ENCODE peak calls at places on chromosomes 13 and 19, in four cellular contexts. One of them, this sample, is unnamed. For H3K4me1, the result is how much of the 10 kb centered on the place peaks cover.

GRCh38 chr19:29671393-29672076 is 6.3 kb downstream of the PLEKHF1 start:
- DNase-seq in aorta: no peak
- DNase-seq in lung: peak
- DNase-seq in ascending aorta: no peak
- DNase-seq in this sample: no peak

GRCh38 chr13:26529441-26529840 is 28.0 kb upstream of the WASF3 start:
- DNase-seq in aorta: no peak
- DNase-seq in lung: no peak
- DNase-seq in ascending aorta: no peak
- DNase-seq in this sample: no peak

GRCh38 chr19:12784394-12784870 is 6.9 kb upstream of the JUNB start:
- DNase-seq in aorta: no peak
- DNase-seq in lung: no peak
- DNase-seq in ascending aorta: no peak
- DNase-seq in this sample: no peak

GRCh38 chr19:19059018-19059836 is 4.6 kb upstream of the SLC25A42 start:
- DNase-seq in aorta: no peak
- DNase-seq in lung: no peak
- DNase-seq in ascending aorta: no peak
- DNase-seq in this sample: no peak

GRCh38 chr13:80131204-80131603 is 209.7 kb downstream of the SPRY2 start:
- DNase-seq in aorta: peak
- DNase-seq in lung: peak
- DNase-seq in ascending aorta: no peak
- DNase-seq in this sample: no peak

GRCh38 chr19:18233224-18233825 is 7.1 kb upstream of the PDE4C start:
- DNase-seq in aorta: peak
- DNase-seq in lung: no peak
- DNase-seq in ascending aorta: no peak
- DNase-seq in this sample: no peak

GRCh38 chr13:107210216-107211010 is 642.5 kb upstream of the ARGLU1 start:
- DNase-seq in aorta: no peak
- DNase-seq in lung: no peak
- DNase-seq in ascending aorta: no peak
- DNase-seq in this sample: no peak

GRCh38 chr13:41352935-41353801 is 42.1 kb downstream of the NAA16 start:
- DNase-seq in aorta: no peak
- DNase-seq in lung: no peak
- DNase-seq in ascending aorta: no peak
- DNase-seq in this sample: no peak

GRCh38 chr13:109707044-109707794 is 79.2 kb downstream of the IRS2 start:
- DNase-seq in aorta: no peak
- DNase-seq in lung: no peak
- DNase-seq in ascending aorta: no peak
- DNase-seq in this sample: no peak

GRCh38 chr19:19417618-19418270 is 12.3 kb downstream of the GATAD2A start:
- DNase-seq in aorta: no peak
- DNase-seq in lung: no peak
- DNase-seq in ascending aorta: no peak
- DNase-seq in this sample: no peak

GRCh38 chr13:106649495-106649894 is 81.6 kb upstream of the ARGLU1 start:
- DNase-seq in aorta: no peak
- DNase-seq in lung: no peak
- DNase-seq in ascending aorta: no peak
- DNase-seq in this sample: no peak

GRCh38 chr13:25204843-25205242 is 32.8 kb upstream of the AMER2 start:
- DNase-seq in aorta: no peak
- DNase-seq in lung: no peak
- DNase-seq in ascending aorta: no peak
- DNase-seq in this sample: no peak

GRCh38 chr13:25200783-25201182 is 28.7 kb upstream of the AMER2 start:
- DNase-seq in aorta: no peak
- DNase-seq in lung: no peak
- DNase-seq in ascending aorta: no peak
- DNase-seq in this sample: no peak

GRCh38 chr13:25207291-25207690 is 35.2 kb upstream of the AMER2 start:
- DNase-seq in aorta: no peak
- DNase-seq in lung: no peak
- DNase-seq in ascending aorta: no peak
- DNase-seq in this sample: no peak

DNA sequence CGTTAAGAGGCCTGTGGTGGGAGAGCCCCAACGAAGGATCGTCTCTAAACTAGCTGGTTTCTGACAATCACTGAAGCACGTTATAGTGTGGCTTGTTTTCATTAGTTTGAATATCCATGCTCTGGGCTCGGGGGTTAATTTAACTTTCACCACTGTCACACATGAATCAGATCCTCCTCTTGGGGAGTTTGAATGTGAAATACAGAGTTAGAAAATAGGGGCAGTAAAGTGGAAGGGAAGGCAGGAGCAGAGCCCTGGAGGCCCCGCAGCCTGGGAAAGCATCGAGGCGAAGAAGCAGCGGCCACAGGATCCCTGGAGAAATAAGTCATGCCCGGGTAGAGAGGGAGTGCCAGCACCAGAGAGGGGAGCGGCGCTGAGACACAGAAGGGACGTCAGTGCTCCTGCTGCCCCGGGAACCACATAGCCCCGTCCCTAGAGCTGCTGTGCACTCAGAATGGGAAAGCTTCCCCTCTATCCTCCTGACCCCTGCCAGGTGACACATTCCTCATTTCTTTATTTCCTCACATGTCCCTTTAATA is 31.2 kb upstream of the AMER2 start:
- DNase-seq in aorta: no peak
- DNase-seq in lung: no peak
- DNase-seq in ascending aorta: no peak
- DNase-seq in this sample: no peak
- H3K4me1 ChIP-seq in aorta: under half
- H3K4me1 ChIP-seq in lung: under half
- H3K4me1 ChIP-seq in ascending aorta: under half
- H3K4me1 ChIP-seq in this sample: under half

GRCh38 chr19:47714339-47714738 is 1.1 kb downstream of the EHD2 start:
- DNase-seq in aorta: no peak
- DNase-seq in lung: no peak
- DNase-seq in ascending aorta: no peak
- DNase-seq in this sample: no peak

GRCh38 chr19:47720669-47721068 is 7.4 kb downstream of the EHD2 start:
- DNase-seq in aorta: no peak
- DNase-seq in lung: no peak
- DNase-seq in ascending aorta: no peak
- DNase-seq in this sample: no peak

GRCh38 chr19:47719047-47719885 is 6.0 kb downstream of the EHD2 start:
- DNase-seq in aorta: peak
- DNase-seq in lung: peak
- DNase-seq in ascending aorta: peak
- DNase-seq in this sample: peak

GRCh38 chr19:47713046-47714021 is at the start of gene EHD2:
- DNase-seq in aorta: peak
- DNase-seq in lung: peak
- DNase-seq in ascending aorta: no peak
- DNase-seq in this sample: no peak

GRCh38 chr19:47716270-47716937 is 3.2 kb downstream of the EHD2 start:
- DNase-seq in aorta: no peak
- DNase-seq in lung: no peak
- DNase-seq in ascending aorta: no peak
- DNase-seq in this sample: no peak
- H3K4me1 ChIP-seq in aorta: under half
- H3K4me1 ChIP-seq in lung: under half
- H3K4me1 ChIP-seq in ascending aorta: half or more
- H3K4me1 ChIP-seq in this sample: half or more

DNA sequence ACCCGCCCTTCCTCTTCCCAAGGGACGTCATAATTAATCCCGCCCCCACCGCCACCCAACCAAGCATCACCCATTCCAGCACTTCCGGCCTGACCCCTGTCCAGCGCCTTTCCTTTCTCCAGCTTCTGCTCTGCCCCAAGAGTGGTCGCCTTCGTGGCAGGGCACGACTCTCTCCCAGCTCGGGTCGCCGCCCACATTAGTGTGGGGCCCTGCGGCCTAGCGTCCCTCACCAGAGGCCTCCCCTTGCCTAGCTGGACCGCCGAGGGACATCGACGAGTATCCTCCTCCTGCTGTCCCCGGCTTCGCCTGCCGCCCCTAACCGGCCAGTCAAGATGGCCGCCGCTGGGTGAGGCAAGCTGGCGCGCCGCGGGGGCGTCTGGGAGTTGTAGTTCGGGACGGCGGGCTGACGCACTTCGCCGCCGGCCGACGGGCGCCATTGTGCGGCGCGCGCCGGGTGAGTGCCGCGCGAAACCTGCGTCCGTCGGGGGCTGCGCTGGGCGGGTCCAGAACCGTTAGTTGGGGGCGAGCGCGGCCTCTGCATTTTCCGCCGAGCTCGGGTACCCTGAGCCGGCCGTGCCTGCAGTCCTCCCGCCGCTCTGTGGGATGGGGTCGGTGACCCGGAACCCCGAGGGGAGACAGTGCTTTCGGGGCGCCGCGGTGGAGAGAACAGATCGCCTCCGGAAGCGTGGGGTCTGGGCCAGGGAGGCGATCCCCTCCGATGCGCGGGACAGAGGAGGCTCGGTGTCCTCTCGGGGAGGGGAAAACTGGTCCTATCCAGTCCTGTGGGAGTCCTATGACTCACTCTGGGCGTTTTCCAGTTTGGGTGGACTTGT is at the start of gene ZNF274:
- DNase-seq in aorta: peak
- DNase-seq in lung: peak
- DNase-seq in ascending aorta: peak
- DNase-seq in this sample: peak
- H3K4me1 ChIP-seq in aorta: under half
- H3K4me1 ChIP-seq in lung: under half
- H3K4me1 ChIP-seq in ascending aorta: under half
- H3K4me1 ChIP-seq in this sample: under half

DNA sequence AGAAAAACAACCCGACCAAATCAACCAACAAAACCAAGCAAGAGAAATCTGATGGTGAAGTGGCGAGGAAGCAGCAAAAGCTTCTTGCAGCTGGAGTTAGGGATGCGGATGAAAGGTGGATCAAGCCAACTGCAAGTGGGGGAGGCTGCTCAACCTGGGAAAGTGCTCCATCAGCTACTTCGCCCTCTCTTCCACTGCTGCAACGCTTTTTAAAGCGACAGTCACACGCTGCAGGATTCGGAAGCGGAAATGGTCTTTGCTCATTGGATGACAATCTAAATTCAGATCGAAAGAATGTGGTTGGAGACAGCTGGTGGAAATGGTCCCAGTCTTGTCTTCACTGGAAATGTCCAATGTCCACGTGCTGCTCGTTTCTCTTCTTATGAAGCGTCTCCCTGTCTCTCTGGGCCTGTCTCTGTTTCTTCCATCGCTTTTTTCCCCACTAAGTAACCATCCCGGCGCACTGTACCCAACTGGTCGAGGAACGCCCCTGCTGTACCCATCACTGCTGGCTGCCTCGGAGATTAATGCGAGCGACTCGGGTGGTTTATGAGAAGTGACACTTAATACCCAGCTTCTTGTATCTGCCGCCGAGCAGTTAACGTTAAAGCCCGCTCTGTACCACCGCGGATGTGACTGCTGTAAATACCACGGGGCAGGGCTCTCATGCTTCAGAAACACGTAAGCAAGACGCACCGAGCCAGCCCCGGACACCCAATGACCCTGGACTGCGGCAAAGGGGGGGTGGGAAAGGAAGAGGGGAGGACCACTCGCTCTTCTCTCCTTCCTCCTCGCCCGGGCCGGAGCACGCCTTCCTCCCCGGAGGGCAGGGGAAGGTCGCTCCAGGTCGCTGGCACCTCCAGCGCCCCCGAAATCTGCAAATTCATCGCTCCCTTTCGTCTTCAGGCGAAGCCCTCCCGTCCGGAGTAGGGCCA is 1.9 kb upstream of the FGF9 start:
- DNase-seq in aorta: no peak
- DNase-seq in lung: no peak
- DNase-seq in ascending aorta: no peak
- DNase-seq in this sample: no peak
- H3K4me1 ChIP-seq in aorta: under half
- H3K4me1 ChIP-seq in lung: under half
- H3K4me1 ChIP-seq in ascending aorta: under half
- H3K4me1 ChIP-seq in this sample: under half

GRCh38 chr19:39401549-39402416 is 4.9 kb upstream of the ZFP36 start:
- DNase-seq in aorta: peak
- DNase-seq in lung: peak
- DNase-seq in ascending aorta: peak
- DNase-seq in this sample: no peak

GRCh38 chr19:39405261-39405912 is 1.3 kb upstream of the ZFP36 start:
- DNase-seq in aorta: no peak
- DNase-seq in lung: peak
- DNase-seq in ascending aorta: no peak
- DNase-seq in this sample: no peak

GRCh38 chr19:39403331-39404312 is 3.0 kb upstream of the ZFP36 start:
- DNase-seq in aorta: peak
- DNase-seq in lung: peak
- DNase-seq in ascending aorta: peak
- DNase-seq in this sample: peak

GRCh38 chr19:39400997-39401548 is 5.6 kb upstream of the ZFP36 start:
- DNase-seq in aorta: no peak
- DNase-seq in lung: no peak
- DNase-seq in ascending aorta: no peak
- DNase-seq in this sample: no peak

GRCh38 chr19:39402417-39403297 is 4.0 kb upstream of the ZFP36 start:
- DNase-seq in aorta: peak
- DNase-seq in lung: peak
- DNase-seq in ascending aorta: peak
- DNase-seq in this sample: peak
- H3K4me1 ChIP-seq in aorta: under half
- H3K4me1 ChIP-seq in lung: under half
- H3K4me1 ChIP-seq in ascending aorta: under half
- H3K4me1 ChIP-seq in this sample: under half

GRCh38 chr19:10112037-10112751 is 701 bp downstream of the P2RY11 start:
- DNase-seq in aorta: no peak
- DNase-seq in lung: no peak
- DNase-seq in ascending aorta: no peak
- DNase-seq in this sample: no peak
- H3K4me1 ChIP-seq in aorta: under half
- H3K4me1 ChIP-seq in lung: under half
- H3K4me1 ChIP-seq in ascending aorta: under half
- H3K4me1 ChIP-seq in this sample: under half

This sample was measured in esophagus muscularis mucosa.